ENCODE peak calls at places on chromosomes 5 and 9, in five cellular contexts. R is Panc1, W is HCT116, A is A549, U is SK-N-SH. N is an unnamed sample.

GRCh38 chr5:178112545-178112944 is 787 bp upstream of the N4BP3 start:
- DNase-seq in A (no peak), R (no peak), U (no peak), W (no peak), N (no peak)

GRCh38 chr5:35822541-35822940 is 34.1 kb upstream of the IL7R start:
- DNase-seq in W (no peak), R (no peak), A (no peak), U (no peak), N (no peak)

GRCh38 chr9:129270205-129270604 is 92.1 kb upstream of the IER5L start:
- DNase-seq in A (no peak), W (no peak), U (no peak), R (no peak), N (no peak)

GRCh38 chr5:111741270-111741669 is 15.7 kb downstream of the NREP start:
- DNase-seq in R (no peak), A (no peak), U (no peak), W (no peak), N (no peak)

GRCh38 chr5:146103594-146103993 is 1.8 kb downstream of the PLAC8L1 start:
- DNase-seq in A (no peak), W (no peak), R (no peak), U (no peak), N (no peak)

GRCh38 chr5:135857630-135858311 is 23.3 kb downstream of the SLC25A48 start:
- DNase-seq in U (no peak), W (no peak), A (no peak), R (no peak), N (no peak)

GRCh38 chr5:80125962-80126480 is 90.9 kb downstream of the THBS4 start:
- DNase-seq in W (peak; percentile 29), A (no peak), U (no peak), R (no peak), N (no peak)

GRCh38 chr5:56666901-56667300 is 148.4 kb upstream of the MAP3K1 start:
- DNase-seq in W (no peak), U (no peak), A (no peak), R (no peak), N (no peak)

GRCh38 chr5:163938595-163938994 is 433.2 kb downstream of the MAT2B start:
- DNase-seq in R (no peak), A (no peak), W (no peak), U (no peak), N (no peak)

GRCh38 chr5:5816960-5817359 is 394.5 kb downstream of the ICE1 start:
- DNase-seq in R (no peak), W (no peak), U (no peak), A (no peak), N (no peak)

GRCh38 chr9:90038778-90039177 is 434.0 kb downstream of the GADD45G start:
- DNase-seq in U (no peak), A (no peak), R (no peak), W (no peak), N (peak; percentile 4)

GRCh38 chr5:33592245-33592644 is 151.5 kb downstream of the TARS1 start:
- DNase-seq in R (no peak), U (no peak), A (no peak), W (no peak), N (no peak)

GRCh38 chr5:16464664-16465543 is 696 bp downstream of the ZNF622 start:
- DNase-seq in U (no peak), W (no peak), A (no peak), R (no peak), N (peak; percentile 34)

GRCh38 chr9:109868222-109868621 is 88.2 kb downstream of the PALM2AKAP2 start:
- DNase-seq in W (no peak), A (no peak), R (no peak), U (no peak), N (peak; percentile 36)

GRCh38 chr9:133485531-133486260 is 6.8 kb upstream of the SLC2A6 start:
- DNase-seq in U (no peak), W (no peak), A (no peak), R (no peak), N (no peak)

GRCh38 chr5:161763571-161763970 is 78.0 kb downstream of the GABRA6 start:
- DNase-seq in R (no peak), A (no peak), W (no peak), U (no peak), N (no peak)

DNA sequence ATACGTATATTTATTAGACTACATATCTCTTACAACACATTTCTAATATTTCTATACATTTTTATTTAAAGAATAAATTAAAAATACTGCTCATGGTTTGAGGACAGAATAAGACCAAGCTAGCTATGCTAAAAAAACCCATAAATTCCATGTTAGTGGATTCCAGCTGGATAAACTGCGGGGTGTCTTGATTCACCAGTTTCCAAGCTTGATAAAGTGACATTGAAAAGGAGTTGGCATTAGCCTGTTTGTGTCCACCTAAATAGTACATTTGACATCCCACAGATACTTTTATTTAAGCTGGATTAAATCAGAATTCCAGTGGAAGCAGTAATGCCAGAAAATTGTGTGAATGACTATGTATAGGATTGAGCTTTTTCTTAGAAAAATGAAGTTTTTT is 80.1 kb downstream of the GABRA6 start:
- DNase-seq in A (no peak), W (no peak), U (no peak), R (no peak), N (no peak)
- H3K4me3 ChIP-seq in A (no peak overlapping the region), W (no peak overlapping the region), U (no peak overlapping the region), R (no peak overlapping the region), N (no peak overlapping the region)

GRCh38 chr9:119365291-119366027 is 3.8 kb downstream of the BRINP1 start:
- DNase-seq in U (peak; percentile 69), R (no peak), W (no peak), A (peak; percentile 13), N (peak; percentile 95)

GRCh38 chr9:119368179-119368578 is 1.1 kb downstream of the BRINP1 start:
- DNase-seq in U (no peak), A (no peak), R (no peak), W (no peak), N (peak; percentile 29)

GRCh38 chr9:119369670-119370366 is 583 bp upstream of the BRINP1 start:
- DNase-seq in A (no peak), R (no peak), W (no peak), U (peak; percentile 27), N (no peak)

GRCh38 chr9:119368681-119369581 is at the start of gene BRINP1:
- DNase-seq in R (no peak), W (no peak), U (peak; percentile 90), A (peak; percentile 7), N (peak; percentile 83)

DNA sequence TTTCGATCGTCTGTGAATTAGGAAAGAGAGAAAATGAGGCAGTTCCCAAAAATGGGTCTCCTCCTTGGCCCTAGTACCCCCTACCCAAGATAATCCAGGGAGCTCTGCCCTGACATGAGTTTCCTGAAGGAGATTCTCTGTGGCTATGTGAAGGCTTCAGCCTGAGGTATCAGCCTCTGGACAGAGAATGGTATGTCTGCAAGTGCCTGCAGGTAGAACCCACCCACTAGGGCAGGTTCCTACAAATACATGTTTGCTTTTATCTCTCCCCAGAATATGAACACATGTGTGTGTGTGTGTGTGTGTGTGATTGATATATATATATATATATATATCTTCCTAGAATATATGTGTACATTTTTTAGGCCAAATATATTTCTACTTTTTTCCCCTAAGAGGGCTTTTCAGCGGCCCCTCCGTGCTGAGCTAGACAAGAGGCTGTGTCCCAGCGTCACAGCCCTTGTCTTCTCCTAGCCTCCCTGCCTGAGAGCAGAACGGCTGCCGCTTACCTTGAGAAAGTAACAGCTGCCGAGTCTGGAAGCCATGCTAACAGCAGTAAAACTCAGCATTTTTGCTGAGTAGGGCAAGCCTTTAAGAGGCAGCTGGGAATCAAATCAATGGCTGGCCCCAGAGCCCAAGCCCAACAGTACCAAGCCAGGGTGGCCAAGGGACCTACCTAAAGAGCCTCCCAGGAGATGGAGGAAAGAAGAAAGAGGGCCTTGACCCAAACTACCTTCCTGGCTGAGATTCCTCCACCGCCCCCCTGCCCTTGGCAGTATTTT is 2.1 kb downstream of the BRINP1 start:
- DNase-seq in A (no peak), R (no peak), W (no peak), U (no peak), N (no peak)
- TF ChIP-seq REST in A (no peak), R (no peak), W (no peak), U (no peak), N (no peak)

GRCh38 chr5:62780230-62780629 is 201.6 kb downstream of the LRRC70 start:
- DNase-seq in W (no peak), A (no peak), U (no peak), R (no peak), N (no peak)

GRCh38 chr5:62780888-62781287 is 202.3 kb downstream of the LRRC70 start:
- DNase-seq in U (no peak), A (no peak), W (no peak), R (no peak), N (peak; percentile 69)

GRCh38 chr5:62785588-62785987 is 207.0 kb downstream of the LRRC70 start:
- DNase-seq in R (no peak), W (no peak), A (no peak), U (no peak), N (no peak)

GRCh38 chr5:62786099-62786498 is 207.5 kb downstream of the LRRC70 start:
- DNase-seq in U (no peak), A (no peak), W (no peak), R (no peak), N (no peak)

GRCh38 chr5:62783374-62784057 is 204.9 kb downstream of the LRRC70 start:
- DNase-seq in W (no peak), R (no peak), U (no peak), A (no peak), N (no peak)
- H3K4me3 ChIP-seq in W (no peak overlapping the region), R (no peak overlapping the region), U (no peak overlapping the region), A (no peak overlapping the region), N (no peak overlapping the region)

GRCh38 chr5:94744906-94745305 is 126.4 kb downstream of the SLF1 start:
- DNase-seq in A (no peak), W (no peak), R (no peak), U (no peak), N (no peak)

GRCh38 chr5:94745786-94746730 is 127.6 kb downstream of the SLF1 start:
- DNase-seq in A (no peak), R (no peak), W (no peak), U (no peak), N (no peak)

GRCh38 chr5:94747371-94747770 is 128.9 kb downstream of the SLF1 start:
- DNase-seq in A (no peak), R (no peak), U (no peak), W (no peak), N (no peak)

GRCh38 chr5:94748212-94748611 is 129.7 kb downstream of the SLF1 start:
- DNase-seq in A (no peak), U (no peak), W (no peak), R (no peak), N (no peak)

DNA sequence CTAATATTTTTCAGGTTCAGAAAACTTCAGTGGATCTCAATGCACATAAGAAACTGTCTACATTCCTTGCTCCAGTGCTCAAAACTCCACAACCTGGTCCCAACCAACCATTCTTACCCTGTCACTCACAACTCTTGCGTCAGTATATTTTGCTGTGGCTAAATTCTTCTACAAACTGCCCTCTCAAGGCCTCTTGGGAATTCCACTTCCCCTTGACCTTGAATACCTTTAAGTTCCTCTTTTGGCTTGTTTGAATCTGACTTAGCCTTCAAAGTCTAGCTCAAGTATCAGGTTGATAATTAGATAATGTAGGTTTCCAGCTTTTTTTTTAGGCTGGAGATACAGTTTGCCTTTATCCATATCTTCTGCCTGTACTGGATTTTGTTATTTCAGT is 128.3 kb downstream of the SLF1 start:
- DNase-seq in W (no peak), R (no peak), A (no peak), U (no peak), N (no peak)
- TF ChIP-seq REST in W (no peak), R (no peak), A (no peak), U (no peak), N (no peak)

GRCh38 chr9:13444696-13445095 is 165.2 kb upstream of the MPDZ start:
- DNase-seq in A (no peak), R (no peak), U (no peak), W (no peak), N (no peak)
- H3K4me3 ChIP-seq in A (no peak overlapping the region), R (no peak overlapping the region), U (no peak overlapping the region), W (no peak overlapping the region), N (no peak overlapping the region)